ENCODE peak calls at places on chromosomes 4 and X, in seven cellular contexts. J is A673, I is stomach, Y is A549, E is astrocyte, C is osteoblast, A is lower lobe of right lung. U is an unnamed sample.
A peak's percentile ranks its signal among the peaks of the same experiment; 100 is the strongest.

GRCh38 chrX:154819771-154820341 is 14.6 kb upstream of the MPP1 start:
- DNase-seq in C (no peak), E (no peak), I (no peak), J (no peak), A (no peak), Y (no peak), U (no peak)

GRCh38 chrX:48474127-48474526 is 1.9 kb upstream of the FTSJ1 start:
- DNase-seq in Y (no peak), E (no peak), I (no peak), J (peak; percentile 65), A (no peak), C (peak; percentile 61), U (peak; percentile 39)

GRCh38 chr4:1516261-1516660 is 110.0 kb upstream of the NKX1-1 start:
- DNase-seq in Y (no peak), A (peak; percentile 35), C (no peak), J (no peak), E (no peak), I (no peak), U (no peak)

GRCh38 chr4:7781361-7781760 is 158.3 kb downstream of the AFAP1 start:
- DNase-seq in I (no peak), C (peak; percentile 77), J (peak; percentile 91), A (peak; percentile 43), E (peak; percentile 78), Y (no peak), U (peak; percentile 89)

GRCh38 chrX:66200855-66201795 is 37.1 kb downstream of the HEPH start:
- DNase-seq in J (peak; percentile 14), E (no peak), Y (no peak), C (no peak), A (no peak), I (no peak), U (peak; percentile 43)

GRCh38 chr4:125268065-125268755 is 46.5 kb upstream of the FAT4 start:
- DNase-seq in C (no peak), J (no peak), I (no peak), E (no peak), A (no peak), Y (no peak), U (no peak)

GRCh38 chrX:134526399-134526798 is 66.4 kb downstream of the HPRT1 start:
- DNase-seq in A (no peak), J (no peak), I (no peak), Y (no peak), E (peak; percentile 20), C (no peak), U (no peak)

GRCh38 chr4:1473718-1474117 is 67.5 kb upstream of the NKX1-1 start:
- DNase-seq in J (no peak), Y (no peak), E (no peak), A (no peak), I (no peak), C (no peak), U (no peak)

GRCh38 chrX:15418041-15418706 is 34.0 kb upstream of the VEGFD start:
- DNase-seq in I (no peak), C (no peak), A (no peak), Y (no peak), E (peak; percentile 79), J (no peak), U (peak; percentile 44)

GRCh38 chr4:150337709-150338108 is 244.2 kb upstream of the MAB21L2 start:
- DNase-seq in E (peak; percentile 40), A (no peak), J (no peak), Y (no peak), C (no peak), I (no peak), U (peak; percentile 39)

GRCh38 chrX:37678574-37678973 is 7.0 kb upstream of the XK start:
- DNase-seq in E (no peak), A (no peak), I (no peak), J (no peak), C (no peak), Y (no peak), U (no peak)

GRCh38 chr4:67714248-67714583 is 13.3 kb upstream of the UBA6 start:
- DNase-seq in Y (no peak), E (no peak), C (peak; percentile 50), A (no peak), J (no peak), I (no peak), U (no peak)

GRCh38 chr4:38290360-38290759 is 330.2 kb downstream of the PTTG2 start:
- DNase-seq in C (no peak), A (no peak), Y (no peak), E (peak; percentile 85), J (peak; percentile 71), I (no peak), U (peak; percentile 82)

GRCh38 chr4:74104145-74104544 is 5.2 kb upstream of the CXCL2 start:
- DNase-seq in Y (no peak), E (peak; percentile 47), C (no peak), I (peak; percentile 70), J (no peak), A (no peak), U (peak; percentile 83)

GRCh38 chr4:25002679-25003078 is 28.1 kb downstream of the LGI2 start:
- DNase-seq in Y (no peak), C (no peak), I (no peak), A (no peak), J (peak; percentile 11), E (peak; percentile 8), U (peak; percentile 59)

GRCh38 chr4:140150636-140150885 is 3.4 kb downstream of the MAML3 start:
- DNase-seq in I (peak; percentile 82), J (no peak), A (peak; percentile 89), C (peak; percentile 93), Y (no peak), E (no peak), U (no peak)

GRCh38 chrX:15136795-15137194 is 133.1 kb downstream of the ASB9 start:
- DNase-seq in A (no peak), Y (no peak), J (no peak), C (peak; percentile 32), I (no peak), E (no peak), U (no peak)

GRCh38 chrX:104707572-104707971 is 141.6 kb downstream of the IL1RAPL2 start:
- DNase-seq in I (no peak), C (no peak), E (no peak), J (no peak), Y (no peak), A (no peak), U (no peak)

DNA sequence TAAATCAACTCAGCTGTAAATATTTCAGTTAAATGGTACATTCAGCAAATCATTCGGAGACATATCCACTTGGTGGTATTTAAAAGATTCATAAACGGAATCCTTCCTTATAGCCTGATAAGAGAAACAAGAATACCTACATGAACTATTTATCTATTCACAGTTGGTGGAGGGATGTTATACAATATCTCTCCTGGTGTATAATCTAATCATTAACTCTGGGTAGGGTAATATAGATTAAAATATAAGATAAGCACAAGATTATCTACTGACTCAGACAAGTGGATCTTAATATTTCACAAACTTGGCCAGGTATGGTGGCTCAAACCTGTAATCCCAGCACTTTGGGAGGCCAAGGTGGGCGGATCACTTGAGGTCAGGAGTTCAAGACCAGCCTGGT is 164.5 kb upstream of the MAP3K15 start:
- DNase-seq in I (no peak), Y (no peak), A (no peak), E (no peak), C (no peak), J (no peak), U (no peak)
- H3K4me3 ChIP-seq in I (no peak overlapping the region), Y (no peak overlapping the region), A (no peak overlapping the region), E (no peak overlapping the region), C (no peak overlapping the region), J (no peak overlapping the region), U (no peak overlapping the region)

GRCh38 chrX:87299563-87300160 is 217.9 kb upstream of the KLHL4 start:
- DNase-seq in A (no peak), Y (no peak), I (no peak), E (no peak), C (no peak), J (peak; percentile 24), U (peak; percentile 30)
- TF ChIP-seq CTCF in A (peak; percentile 44), Y (peak; percentile 54), I (no peak), E (peak; percentile 36), C (peak; percentile 63), J (peak; percentile 67), U (peak; percentile 42)

GRCh38 chrX:116278819-116279218 is 108.3 kb downstream of the AGTR2 start:
- DNase-seq in I (no peak), Y (no peak), J (no peak), A (no peak), C (no peak), E (no peak), U (no peak)

GRCh38 chrX:116272881-116273280 is 102.3 kb downstream of the AGTR2 start:
- DNase-seq in Y (no peak), C (no peak), E (no peak), A (no peak), J (no peak), I (no peak), U (peak; percentile 35)

GRCh38 chrX:116276191-116276700 is 105.7 kb downstream of the AGTR2 start:
- DNase-seq in Y (no peak), A (no peak), J (no peak), I (no peak), E (no peak), C (no peak), U (no peak)

GRCh38 chrX:116281106-116281505 is 110.6 kb downstream of the AGTR2 start:
- DNase-seq in J (no peak), C (no peak), E (no peak), Y (no peak), A (no peak), I (no peak), U (no peak)

GRCh38 chrX:116277391-116277790 is 106.8 kb downstream of the AGTR2 start:
- DNase-seq in A (no peak), I (no peak), J (peak; percentile 64), C (no peak), Y (no peak), E (no peak), U (no peak)
- H3K4me3 ChIP-seq in A (no peak overlapping the region), I (no peak overlapping the region), J (no peak overlapping the region), C (no peak overlapping the region), Y (no peak overlapping the region), E (no peak overlapping the region), U (no peak overlapping the region)

GRCh38 chr4:53066155-53066554 is 204.0 kb downstream of the RASL11B start:
- DNase-seq in E (no peak), Y (no peak), J (no peak), I (no peak), A (no peak), C (no peak), U (no peak)
- TF ChIP-seq CTCF in E (no peak), Y (no peak), J (no peak), I (no peak), A (no peak), C (no peak), U (no peak)

U was measured in fibroblast of pulmonary artery.